ENCODE peak calls at places on chromosome 22, in seven cellular contexts. Y is nephron progenitor cell, H is mammary epithelial cell, A is natural killer cell, U is MCF 10A, V is HFF-Myc, P is sigmoid colon. I is an unnamed sample.

GRCh38 chr22:45268958-45269844 is 15.5 kb upstream of the UPK3A start:
- DNase-seq in Y (peak), H (peak), A (peak), U (peak), V (no peak), P (peak), I (peak)

GRCh38 chr22:46229701-46230100 is 20.4 kb downstream of the CDPF1 start:
- DNase-seq in Y (no peak), H (no peak), A (no peak), U (no peak), V (no peak), P (no peak), I (no peak)

GRCh38 chr22:45933503-45934167 is 43.3 kb downstream of the WNT7B start:
- DNase-seq in Y (no peak), H (no peak), A (no peak), U (no peak), V (no peak), P (no peak), I (no peak)

GRCh38 chr22:37267128-37267587 is 15.2 kb upstream of the CYTH4 start:
- DNase-seq in Y (peak), H (no peak), A (peak), U (peak), V (no peak), P (no peak), I (no peak)

GRCh38 chr22:40668611-40669390 is 10.5 kb upstream of the MCHR1 start:
- DNase-seq in Y (no peak), H (peak), A (no peak), U (peak), V (peak), P (no peak), I (no peak)

GRCh38 chr22:40654522-40655167 is 18.1 kb upstream of the MRTFA start:
- DNase-seq in Y (no peak), H (peak), A (no peak), U (peak), V (peak), P (peak), I (no peak)

GRCh38 chr22:20979243-20979809 is 2.8 kb upstream of the LZTR1 start:
- DNase-seq in Y (peak), H (peak), A (peak), U (no peak), V (no peak), P (peak), I (no peak)

GRCh38 chr22:37320726-37321286 is 38.5 kb downstream of the CYTH4 start:
- DNase-seq in Y (no peak), H (no peak), A (no peak), U (no peak), V (no peak), P (no peak), I (no peak)

DNA sequence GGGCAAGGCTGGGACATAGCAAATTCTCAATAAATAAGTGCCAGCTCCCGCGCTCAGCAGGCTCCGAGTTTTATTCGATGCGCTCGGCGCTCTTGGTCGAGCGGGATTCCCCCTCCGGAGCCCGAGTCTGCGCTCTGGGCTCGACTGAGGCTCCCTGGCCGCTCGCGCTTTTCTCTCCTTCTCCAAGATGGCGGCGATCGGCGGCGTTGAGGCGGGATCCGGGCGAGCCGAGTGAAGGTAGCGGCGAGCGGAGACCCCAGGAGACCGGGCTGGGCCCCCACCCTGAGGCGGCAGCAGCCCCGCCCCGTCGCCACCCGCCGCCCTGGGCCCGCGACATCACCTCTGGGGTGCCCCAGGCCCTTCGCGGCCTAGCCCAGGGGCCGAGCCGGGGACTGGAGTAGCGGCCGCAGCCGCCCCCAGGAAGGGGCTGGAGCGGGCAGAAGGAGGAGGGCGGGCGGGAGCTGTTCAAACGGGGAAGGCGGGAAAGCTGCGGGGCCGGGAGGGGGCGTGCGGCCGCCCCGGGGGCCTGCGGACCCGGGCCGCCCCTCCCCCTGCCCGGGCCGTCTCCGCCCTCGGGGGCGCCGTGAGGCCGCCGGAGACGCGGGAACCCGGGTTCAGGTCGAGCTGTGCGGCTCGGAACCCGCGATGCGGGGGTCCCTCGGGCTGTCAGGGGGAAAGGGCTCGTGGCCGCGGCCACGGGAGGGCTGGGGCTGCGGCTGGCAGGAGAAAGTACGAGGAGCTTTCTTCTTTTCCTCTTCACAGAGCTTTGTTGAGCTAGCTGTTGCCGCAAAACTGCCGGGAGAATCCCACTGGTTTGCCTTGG is at the start of gene HMGXB4:
- DNase-seq in Y (peak), H (peak), A (peak), U (peak), V (peak), P (peak), I (peak)
- TF ChIP-seq CTCF in Y (no peak), H (no peak), A (peak), U (no peak), V (no peak), P (no peak), I (peak)

GRCh38 chr22:30947163-30947820 is 21.3 kb downstream of the MORC2 start:
- DNase-seq in Y (peak), H (peak), A (no peak), U (no peak), V (no peak), P (no peak), I (no peak)
- TF ChIP-seq CTCF in Y (no peak), H (peak), A (no peak), U (no peak), V (no peak), P (no peak), I (peak)

GRCh38 chr22:30305906-30306628 is 16.8 kb upstream of the CASTOR1 start:
- DNase-seq in Y (no peak), H (peak), A (no peak), U (no peak), V (no peak), P (no peak), I (no peak)
- TF ChIP-seq CTCF in Y (no peak), H (no peak), A (no peak), U (no peak), V (no peak), P (no peak), I (no peak)

DNA sequence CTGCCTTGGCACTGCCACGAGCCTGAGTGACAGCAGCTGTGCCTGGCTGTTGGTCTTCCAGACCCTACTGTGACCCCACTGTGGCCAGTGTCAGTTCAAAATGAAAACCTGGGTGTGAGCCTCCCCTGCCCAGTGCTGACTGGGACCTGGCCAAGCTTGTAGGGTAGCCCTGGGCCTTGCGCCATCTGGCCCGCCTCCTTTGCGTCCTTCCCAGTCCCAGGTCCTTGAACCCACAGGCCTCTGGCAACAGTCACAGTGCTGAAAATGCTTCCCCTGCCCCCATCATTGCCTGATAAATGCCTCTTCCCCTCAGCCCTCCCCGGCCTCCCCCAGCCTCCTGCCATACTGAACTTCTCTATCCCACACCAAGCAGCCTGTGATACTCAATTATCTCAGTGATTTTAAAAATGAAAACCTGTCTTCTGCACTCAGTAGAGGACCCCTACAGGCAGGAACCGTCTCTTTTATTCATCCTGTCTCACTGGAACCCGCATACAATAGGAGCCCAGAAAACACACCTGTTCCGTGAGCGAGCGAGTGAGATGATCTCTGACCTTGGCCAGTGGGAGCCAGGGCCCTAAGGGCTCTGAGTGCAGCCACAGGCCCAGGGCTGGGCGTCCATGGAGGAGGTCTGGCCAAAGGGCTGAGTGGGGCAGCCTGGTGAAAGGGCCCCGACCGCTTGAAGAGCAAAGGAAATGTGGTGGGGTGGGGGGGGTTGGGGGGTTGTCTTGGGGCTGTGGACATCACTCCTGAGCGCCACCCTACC is 49.6 kb upstream of the TTLL12 start:
- DNase-seq in Y (no peak), H (no peak), A (no peak), U (no peak), V (no peak), P (no peak), I (no peak)
- TF ChIP-seq CTCF in Y (no peak), H (no peak), A (no peak), U (no peak), V (no peak), P (no peak), I (no peak)

DNA sequence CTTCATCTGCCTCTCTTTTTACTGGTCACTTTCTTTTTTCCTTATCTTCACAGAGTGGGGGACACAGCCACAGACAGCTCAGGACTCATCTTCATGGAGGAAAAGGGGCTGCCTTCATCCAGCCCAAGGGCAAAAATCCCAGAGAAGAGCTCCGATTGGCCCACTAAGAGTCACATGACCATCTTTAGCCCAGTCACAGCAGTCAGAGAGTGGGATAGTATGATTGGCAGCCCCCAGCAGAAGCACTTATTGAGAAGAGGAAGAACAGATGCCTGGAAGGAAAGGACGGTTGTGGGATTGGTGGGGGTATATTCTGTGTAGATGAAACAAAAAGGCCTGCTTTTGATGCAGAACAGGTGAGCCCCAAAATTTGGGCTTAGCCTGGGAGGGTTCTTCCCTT is 77.8 kb downstream of the MN1 start:
- DNase-seq in Y (no peak), H (no peak), A (no peak), U (no peak), V (no peak), P (no peak), I (no peak)
- TF ChIP-seq CTCF in Y (no peak), H (no peak), A (no peak), U (no peak), V (no peak), P (no peak), I (no peak)

GRCh38 chr22:31945478-31945815 is 1.1 kb downstream of the YWHAH start:
- DNase-seq in Y (no peak), H (no peak), A (no peak), U (no peak), V (no peak), P (no peak), I (no peak)

GRCh38 chr22:31945971-31946680 is 1.8 kb downstream of the YWHAH start:
- DNase-seq in Y (no peak), H (no peak), A (no peak), U (peak), V (no peak), P (no peak), I (no peak)

GRCh38 chr22:31943976-31944699 is at the start of gene YWHAH:
- DNase-seq in Y (peak), H (peak), A (peak), U (peak), V (peak), P (peak), I (peak)

GRCh38 chr22:31943206-31943975 is 944 bp upstream of the YWHAH start:
- DNase-seq in Y (no peak), H (no peak), A (no peak), U (no peak), V (no peak), P (no peak), I (no peak)

GRCh38 chr22:31944700-31945477 is 554 bp downstream of the YWHAH start:
- DNase-seq in Y (peak), H (no peak), A (no peak), U (peak), V (no peak), P (peak), I (no peak)
- TF ChIP-seq CTCF in Y (no peak), H (no peak), A (no peak), U (no peak), V (no peak), P (no peak), I (no peak)

GRCh38 chr22:43742551-43742950 is 69.6 kb downstream of the EFCAB6 start:
- DNase-seq in Y (no peak), H (no peak), A (no peak), U (no peak), V (no peak), P (no peak), I (no peak)

GRCh38 chr22:43745783-43746356 is 66.2 kb downstream of the EFCAB6 start:
- DNase-seq in Y (no peak), H (no peak), A (no peak), U (no peak), V (no peak), P (no peak), I (no peak)

GRCh38 chr22:43743929-43744643 is 68.0 kb downstream of the EFCAB6 start:
- DNase-seq in Y (no peak), H (no peak), A (no peak), U (no peak), V (no peak), P (no peak), I (no peak)

GRCh38 chr22:43740587-43741270 is 71.4 kb downstream of the EFCAB6 start:
- DNase-seq in Y (no peak), H (no peak), A (no peak), U (no peak), V (no peak), P (no peak), I (no peak)

GRCh38 chr22:43743131-43743530 is 69.0 kb downstream of the EFCAB6 start:
- DNase-seq in Y (peak), H (no peak), A (no peak), U (peak), V (no peak), P (no peak), I (no peak)
- TF ChIP-seq CTCF in Y (peak), H (no peak), A (no peak), U (no peak), V (peak), P (no peak), I (peak)

GRCh38 chr22:38705235-38706100 is at the start of gene GTPBP1:
- DNase-seq in Y (peak), H (peak), A (peak), U (peak), V (peak), P (peak), I (peak)
- TF ChIP-seq CTCF in Y (no peak), H (no peak), A (no peak), U (no peak), V (no peak), P (no peak), I (no peak)

DNA sequence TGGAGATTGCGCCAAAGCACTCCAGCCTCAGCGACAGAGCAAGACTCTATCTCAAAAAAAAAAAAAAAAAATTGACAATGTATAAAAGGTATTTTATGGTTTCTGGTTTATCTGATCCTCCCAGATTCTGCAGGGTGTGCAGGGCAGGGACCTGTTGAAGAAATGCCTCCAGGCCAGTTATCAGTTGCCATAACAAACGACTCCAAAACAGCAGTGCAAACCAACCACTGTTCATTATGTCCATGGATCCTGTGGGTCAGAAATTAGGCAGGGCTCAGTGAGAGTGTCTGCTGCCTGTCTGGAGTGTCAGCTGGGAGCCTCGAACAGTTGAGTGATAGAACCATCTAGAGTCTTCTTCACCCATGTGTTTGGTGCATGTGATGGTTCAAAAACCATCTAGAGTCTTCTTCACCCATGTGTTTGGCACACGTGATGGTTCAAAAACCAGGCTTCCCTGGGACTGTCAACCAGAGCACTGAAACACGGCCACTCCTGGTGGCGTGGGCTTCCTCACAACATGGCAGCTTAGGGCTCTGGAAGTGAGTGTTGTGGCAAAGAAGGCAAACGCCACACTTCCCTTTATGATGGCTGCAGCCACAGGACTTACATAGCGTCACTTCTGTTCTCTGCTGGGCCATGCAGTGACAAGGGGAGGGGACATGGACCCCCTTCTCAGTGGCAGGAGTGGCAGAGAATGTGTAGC is 115.1 kb upstream of the CRYBB3 start:
- DNase-seq in Y (no peak), H (peak), A (no peak), U (no peak), V (no peak), P (no peak), I (no peak)
- TF ChIP-seq CTCF in Y (no peak), H (no peak), A (no peak), U (no peak), V (no peak), P (no peak), I (no peak)

GRCh38 chr22:49784987-49785614 is 42.6 kb downstream of the BRD1 start:
- DNase-seq in Y (no peak), H (no peak), A (no peak), U (no peak), V (no peak), P (no peak), I (no peak)

GRCh38 chr22:49786976-49787843 is 40.5 kb downstream of the BRD1 start:
- DNase-seq in Y (no peak), H (no peak), A (no peak), U (no peak), V (no peak), P (no peak), I (no peak)

GRCh38 chr22:49783926-49784629 is 43.6 kb downstream of the BRD1 start:
- DNase-seq in Y (no peak), H (no peak), A (no peak), U (no peak), V (no peak), P (peak), I (no peak)

GRCh38 chr22:49784630-49784971 is 43.1 kb downstream of the BRD1 start:
- DNase-seq in Y (no peak), H (no peak), A (no peak), U (no peak), V (no peak), P (no peak), I (no peak)

GRCh38 chr22:49785841-49786451 is 41.7 kb downstream of the BRD1 start:
- DNase-seq in Y (no peak), H (no peak), A (no peak), U (no peak), V (no peak), P (no peak), I (no peak)
- TF ChIP-seq CTCF in Y (no peak), H (no peak), A (no peak), U (no peak), V (no peak), P (no peak), I (no peak)